ENCODE peak calls at places on chromosomes 4 and X, in seven cellular contexts. One of them, this sample, is unnamed.

GRCh38 chr4:144646523-144647094 is 653 bp downstream of the HHIP start:
- DNase-seq in HCT116: no peak
- DNase-seq in K562: no peak
- DNase-seq in endothelial cell of umbilical vein: peak
- DNase-seq in transverse colon: no peak
- DNase-seq in suprapubic skin: no peak
- DNase-seq in breast epithelium: no peak
- DNase-seq in this sample: no peak

GRCh38 chr4:185479507-185479971 is 8.0 kb upstream of the CCDC110 start:
- DNase-seq in transverse colon: no peak
- DNase-seq in K562: no peak
- DNase-seq in breast epithelium: no peak
- DNase-seq in suprapubic skin: no peak
- DNase-seq in endothelial cell of umbilical vein: no peak
- DNase-seq in HCT116: no peak
- DNase-seq in this sample: peak

GRCh38 chrX:142095816-142096215 is 109.3 kb downstream of the MAGEC2 start:
- DNase-seq in breast epithelium: no peak
- DNase-seq in suprapubic skin: no peak
- DNase-seq in K562: no peak
- DNase-seq in HCT116: no peak
- DNase-seq in transverse colon: no peak
- DNase-seq in endothelial cell of umbilical vein: no peak
- DNase-seq in this sample: no peak

GRCh38 chrX:136497556-136498048 is at the start of gene HTATSF1:
- DNase-seq in HCT116: no peak
- DNase-seq in endothelial cell of umbilical vein: peak
- DNase-seq in suprapubic skin: no peak
- DNase-seq in transverse colon: no peak
- DNase-seq in K562: no peak
- DNase-seq in breast epithelium: no peak
- DNase-seq in this sample: no peak

GRCh38 chr4:48369771-48370170 is 28.4 kb downstream of the SLAIN2 start:
- DNase-seq in breast epithelium: no peak
- DNase-seq in endothelial cell of umbilical vein: no peak
- DNase-seq in suprapubic skin: no peak
- DNase-seq in transverse colon: no peak
- DNase-seq in K562: no peak
- DNase-seq in HCT116: no peak
- DNase-seq in this sample: no peak

GRCh38 chr4:94759767-94760211 is 2.0 kb downstream of the BMPR1B start:
- DNase-seq in HCT116: no peak
- DNase-seq in endothelial cell of umbilical vein: no peak
- DNase-seq in transverse colon: no peak
- DNase-seq in K562: no peak
- DNase-seq in breast epithelium: no peak
- DNase-seq in suprapubic skin: no peak
- DNase-seq in this sample: no peak

GRCh38 chr4:182809417-182810102 is 107.6 kb downstream of the DCTD start:
- DNase-seq in suprapubic skin: no peak
- DNase-seq in breast epithelium: no peak
- DNase-seq in HCT116: peak
- DNase-seq in K562: no peak
- DNase-seq in transverse colon: no peak
- DNase-seq in endothelial cell of umbilical vein: no peak
- DNase-seq in this sample: no peak

GRCh38 chr4:95701500-95701899 is 138.4 kb upstream of the PDHA2 start:
- DNase-seq in suprapubic skin: no peak
- DNase-seq in HCT116: no peak
- DNase-seq in endothelial cell of umbilical vein: peak
- DNase-seq in transverse colon: no peak
- DNase-seq in K562: no peak
- DNase-seq in breast epithelium: peak
- DNase-seq in this sample: no peak

GRCh38 chr4:139278956-139279722 is 886 bp downstream of the MGARP start:
- DNase-seq in transverse colon: no peak
- DNase-seq in breast epithelium: no peak
- DNase-seq in K562: no peak
- DNase-seq in HCT116: no peak
- DNase-seq in suprapubic skin: no peak
- DNase-seq in endothelial cell of umbilical vein: peak
- DNase-seq in this sample: no peak

GRCh38 chrX:16719334-16720084 is at the start of gene SYAP1:
- DNase-seq in K562: peak
- DNase-seq in suprapubic skin: peak
- DNase-seq in breast epithelium: peak
- DNase-seq in HCT116: peak
- DNase-seq in endothelial cell of umbilical vein: peak
- DNase-seq in transverse colon: peak
- DNase-seq in this sample: peak

GRCh38 chr4:8641256-8641655 is 48.7 kb downstream of the CPZ start:
- DNase-seq in K562: no peak
- DNase-seq in breast epithelium: no peak
- DNase-seq in HCT116: no peak
- DNase-seq in endothelial cell of umbilical vein: no peak
- DNase-seq in transverse colon: no peak
- DNase-seq in suprapubic skin: peak
- DNase-seq in this sample: no peak

GRCh38 chr4:64271601-64272081 is 137.6 kb downstream of the TECRL start:
- DNase-seq in suprapubic skin: no peak
- DNase-seq in HCT116: no peak
- DNase-seq in endothelial cell of umbilical vein: no peak
- DNase-seq in K562: no peak
- DNase-seq in breast epithelium: peak
- DNase-seq in transverse colon: no peak
- DNase-seq in this sample: no peak

GRCh38 chr4:140152760-140153418 is 1.1 kb downstream of the MAML3 start:
- DNase-seq in breast epithelium: peak
- DNase-seq in endothelial cell of umbilical vein: peak
- DNase-seq in transverse colon: peak
- DNase-seq in K562: peak
- DNase-seq in suprapubic skin: peak
- DNase-seq in HCT116: no peak
- DNase-seq in this sample: peak

GRCh38 chr4:100420571-100420970 is 97.3 kb downstream of the EMCN start:
- DNase-seq in breast epithelium: no peak
- DNase-seq in suprapubic skin: no peak
- DNase-seq in endothelial cell of umbilical vein: no peak
- DNase-seq in HCT116: no peak
- DNase-seq in transverse colon: no peak
- DNase-seq in K562: no peak
- DNase-seq in this sample: no peak

GRCh38 chrX:151088221-151088620 is 88.2 kb upstream of the GPR50 start:
- DNase-seq in suprapubic skin: no peak
- DNase-seq in endothelial cell of umbilical vein: no peak
- DNase-seq in K562: no peak
- DNase-seq in transverse colon: no peak
- DNase-seq in breast epithelium: no peak
- DNase-seq in HCT116: no peak
- DNase-seq in this sample: no peak

GRCh38 chrX:130952266-130953043 is 49.4 kb upstream of the ENOX2 start:
- DNase-seq in K562: peak
- DNase-seq in breast epithelium: no peak
- DNase-seq in HCT116: no peak
- DNase-seq in endothelial cell of umbilical vein: no peak
- DNase-seq in transverse colon: no peak
- DNase-seq in suprapubic skin: no peak
- DNase-seq in this sample: no peak

GRCh38 chr4:57448452-57448851 is 338.3 kb upstream of the IGFBP7 start:
- DNase-seq in suprapubic skin: no peak
- DNase-seq in transverse colon: no peak
- DNase-seq in breast epithelium: no peak
- DNase-seq in K562: no peak
- DNase-seq in endothelial cell of umbilical vein: no peak
- DNase-seq in HCT116: no peak
- DNase-seq in this sample: no peak

GRCh38 chrX:15525664-15526416 is 25.2 kb downstream of the BMX start:
- DNase-seq in breast epithelium: no peak
- DNase-seq in suprapubic skin: no peak
- DNase-seq in transverse colon: no peak
- DNase-seq in endothelial cell of umbilical vein: peak
- DNase-seq in HCT116: no peak
- DNase-seq in K562: no peak
- DNase-seq in this sample: no peak

GRCh38 chrX:31266172-31267076 is 194.6 kb upstream of the FTHL17 start:
- DNase-seq in K562: peak
- DNase-seq in suprapubic skin: peak
- DNase-seq in transverse colon: peak
- DNase-seq in HCT116: no peak
- DNase-seq in breast epithelium: peak
- DNase-seq in endothelial cell of umbilical vein: peak
- DNase-seq in this sample: peak

GRCh38 chr4:137000432-137000831 is 531.9 kb downstream of the PCDH18 start:
- DNase-seq in suprapubic skin: no peak
- DNase-seq in K562: no peak
- DNase-seq in HCT116: no peak
- DNase-seq in endothelial cell of umbilical vein: no peak
- DNase-seq in breast epithelium: no peak
- DNase-seq in transverse colon: no peak
- DNase-seq in this sample: no peak

GRCh38 chr4:10454726-10455125 is 2.5 kb downstream of the ZNF518B start:
- DNase-seq in suprapubic skin: no peak
- DNase-seq in K562: peak
- DNase-seq in transverse colon: no peak
- DNase-seq in endothelial cell of umbilical vein: no peak
- DNase-seq in breast epithelium: no peak
- DNase-seq in HCT116: no peak
- DNase-seq in this sample: no peak

GRCh38 chr4:72119946-72120345 is 88.1 kb downstream of the NPFFR2 start:
- DNase-seq in K562: no peak
- DNase-seq in transverse colon: no peak
- DNase-seq in endothelial cell of umbilical vein: no peak
- DNase-seq in HCT116: no peak
- DNase-seq in breast epithelium: no peak
- DNase-seq in suprapubic skin: no peak
- DNase-seq in this sample: no peak

DNA sequence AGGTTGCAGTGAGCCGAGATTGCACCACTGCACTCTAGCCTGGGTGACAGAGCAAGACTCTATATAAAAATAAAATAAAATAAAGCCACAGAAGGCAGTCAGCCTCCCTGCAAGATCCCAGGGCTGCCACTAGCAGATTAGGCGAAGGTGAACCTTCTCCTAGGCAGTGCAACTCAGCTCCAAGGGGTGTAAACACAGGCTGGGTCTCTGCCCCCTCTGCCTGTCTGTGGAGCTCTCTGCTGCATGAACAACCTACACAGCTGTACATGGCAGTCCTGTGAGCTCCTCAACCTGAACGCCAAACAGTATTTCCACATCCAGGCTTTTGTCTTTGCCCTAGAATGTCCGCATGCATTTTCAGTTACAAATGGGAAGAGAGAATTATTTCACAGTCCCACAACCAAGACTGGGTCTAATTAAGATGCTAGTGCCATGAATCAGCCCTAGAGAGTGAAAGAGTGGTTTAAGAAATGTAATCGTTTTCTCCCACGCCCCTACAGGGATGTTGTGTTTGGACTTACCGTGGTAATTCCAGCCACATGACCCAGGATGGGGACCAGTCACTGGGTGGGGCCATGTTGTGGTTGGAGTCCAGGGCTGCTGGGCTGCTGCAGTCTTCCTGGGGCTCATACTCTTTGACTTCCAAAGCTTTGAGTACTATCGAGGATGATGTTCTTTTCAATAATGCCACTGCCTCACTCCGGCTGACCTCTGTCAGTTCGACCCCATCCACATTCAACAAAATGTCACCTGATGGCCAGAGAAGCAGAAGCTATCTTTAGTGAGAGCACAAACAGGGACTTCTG is 99.0 kb downstream of the FIP1L1 start:
- DNase-seq in transverse colon: no peak
- DNase-seq in suprapubic skin: no peak
- DNase-seq in breast epithelium: no peak
- DNase-seq in endothelial cell of umbilical vein: no peak
- DNase-seq in K562: peak
- DNase-seq in HCT116: no peak
- DNase-seq in this sample: no peak
- TF ChIP-seq POLR2AphosphoS5 in transverse colon: no peak
- TF ChIP-seq POLR2AphosphoS5 in suprapubic skin: no peak
- TF ChIP-seq POLR2AphosphoS5 in breast epithelium: no peak
- TF ChIP-seq POLR2AphosphoS5 in endothelial cell of umbilical vein: no peak
- TF ChIP-seq POLR2AphosphoS5 in K562: no peak
- TF ChIP-seq POLR2AphosphoS5 in HCT116: no peak
- TF ChIP-seq POLR2AphosphoS5 in this sample: no peak

GRCh38 chrX:112913807-112914206 is 73.2 kb upstream of the AMOT start:
- DNase-seq in suprapubic skin: no peak
- DNase-seq in K562: no peak
- DNase-seq in endothelial cell of umbilical vein: no peak
- DNase-seq in HCT116: no peak
- DNase-seq in breast epithelium: no peak
- DNase-seq in transverse colon: no peak
- DNase-seq in this sample: no peak
- TF ChIP-seq POLR2A in suprapubic skin: no peak
- TF ChIP-seq POLR2A in K562: no peak
- TF ChIP-seq POLR2A in endothelial cell of umbilical vein: no peak
- TF ChIP-seq POLR2A in HCT116: no peak
- TF ChIP-seq POLR2A in breast epithelium: no peak
- TF ChIP-seq POLR2A in transverse colon: no peak
- TF ChIP-seq POLR2A in this sample: no peak

DNA sequence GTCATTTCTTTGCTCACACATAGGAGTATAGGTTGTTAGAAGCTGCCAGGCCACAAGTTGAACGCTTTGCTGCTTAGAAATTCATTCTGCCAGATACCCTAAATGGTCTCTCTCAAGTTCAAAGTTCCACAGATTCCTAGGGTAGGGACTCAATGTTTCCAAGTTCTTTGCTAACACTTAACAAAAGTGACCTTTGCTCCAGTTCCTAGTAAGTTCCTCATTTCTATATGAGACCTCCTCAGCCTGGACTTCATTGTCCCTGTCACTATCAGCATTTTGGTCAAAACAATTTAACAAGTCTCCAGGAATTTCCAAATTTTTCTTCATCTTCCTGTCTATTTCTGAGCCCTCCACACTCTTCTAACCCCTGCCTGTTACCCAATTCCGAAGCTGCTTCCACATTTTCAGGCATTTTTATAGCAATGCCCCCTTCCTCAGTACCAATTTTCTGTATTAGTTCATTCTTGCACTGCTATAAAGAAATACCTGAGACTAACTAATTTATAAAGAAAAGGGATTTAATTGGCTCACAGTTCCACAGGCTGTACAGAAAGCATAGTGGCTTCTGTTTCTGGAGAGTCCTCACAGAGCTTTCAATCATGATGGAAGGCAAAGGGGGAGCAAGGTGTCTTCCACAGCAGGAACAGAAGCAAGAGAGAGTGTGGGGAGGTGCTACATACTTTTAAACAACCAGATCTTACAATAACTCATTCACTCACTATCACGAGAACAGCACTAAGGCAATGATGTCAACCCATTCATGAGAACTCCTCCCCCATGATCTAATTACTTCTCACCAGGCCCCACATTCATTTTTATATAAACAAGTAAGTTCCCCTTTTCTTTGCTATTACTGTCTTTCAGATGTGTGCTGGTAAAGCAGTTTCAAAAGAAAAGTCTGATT is 11.5 kb upstream of the TLR1 start:
- DNase-seq in HCT116: no peak
- DNase-seq in suprapubic skin: no peak
- DNase-seq in transverse colon: no peak
- DNase-seq in endothelial cell of umbilical vein: no peak
- DNase-seq in breast epithelium: no peak
- DNase-seq in K562: no peak
- DNase-seq in this sample: no peak
- TF ChIP-seq POLR2AphosphoS5 in HCT116: no peak
- TF ChIP-seq POLR2AphosphoS5 in suprapubic skin: no peak
- TF ChIP-seq POLR2AphosphoS5 in transverse colon: no peak
- TF ChIP-seq POLR2AphosphoS5 in endothelial cell of umbilical vein: no peak
- TF ChIP-seq POLR2AphosphoS5 in breast epithelium: no peak
- TF ChIP-seq POLR2AphosphoS5 in K562: no peak
- TF ChIP-seq POLR2AphosphoS5 in this sample: peak

GRCh38 chrX:2811271-2811670 is 17.5 kb upstream of the GYG2 start:
- DNase-seq in HCT116: no peak
- DNase-seq in transverse colon: no peak
- DNase-seq in K562: no peak
- DNase-seq in suprapubic skin: no peak
- DNase-seq in endothelial cell of umbilical vein: no peak
- DNase-seq in breast epithelium: no peak
- DNase-seq in this sample: no peak
- TF ChIP-seq POLR2A in HCT116: no peak
- TF ChIP-seq POLR2A in transverse colon: no peak
- TF ChIP-seq POLR2A in K562: no peak
- TF ChIP-seq POLR2A in suprapubic skin: no peak
- TF ChIP-seq POLR2A in endothelial cell of umbilical vein: no peak
- TF ChIP-seq POLR2A in breast epithelium: no peak
- TF ChIP-seq POLR2A in this sample: no peak